ENCODE peak calls at places on chromosomes 3 and 15, in six cellular contexts. M is heart left ventricle, A is K562, W is psoas muscle, J is stomach, R is progenitor cell of endocrine pancreas. Q is an unnamed sample.

GRCh38 chr3:189001559-189001958 is 170.2 kb upstream of the TPRG1 start:
- DNase-seq in M (no peak), A (no peak), W (no peak), J (no peak), R (no peak), Q (no peak)

GRCh38 chr3:52934626-52935530 is 37.5 kb upstream of the STIMATE start:
- DNase-seq in M (no peak), A (peak; percentile 45), W (peak; percentile 24), J (peak; percentile 33), R (no peak), Q (peak; percentile 39)

GRCh38 chr3:150635076-150635475 is 32.0 kb downstream of the SELENOT start:
- DNase-seq in M (no peak), A (no peak), W (no peak), J (no peak), R (no peak), Q (no peak)

GRCh38 chr15:56989411-56989924 is 71.0 kb downstream of the TCF12 start:
- DNase-seq in M (no peak), A (no peak), W (no peak), J (no peak), R (no peak), Q (no peak)

GRCh38 chr3:46585799-46586693 is 19.9 kb upstream of the LRRC2 start:
- DNase-seq in M (no peak), A (no peak), W (no peak), J (no peak), R (no peak), Q (no peak)

GRCh38 chr3:26799679-26800317 is 177.2 kb downstream of the LRRC3B start:
- DNase-seq in M (no peak), A (no peak), W (no peak), J (no peak), R (no peak), Q (no peak)

GRCh38 chr3:107345968-107346367 is 31.3 kb upstream of the CCDC54 start:
- DNase-seq in M (no peak), A (no peak), W (no peak), J (no peak), R (no peak), Q (peak; percentile 8)

GRCh38 chr15:74179983-74180688 is 6.6 kb downstream of the ISLR start:
- DNase-seq in M (peak; percentile 68), A (no peak), W (peak; percentile 65), J (no peak), R (no peak), Q (no peak)

GRCh38 chr3:79125313-79125984 is 642.3 kb downstream of the ROBO1 start:
- DNase-seq in M (peak; percentile 25), A (no peak), W (no peak), J (no peak), R (no peak), Q (no peak)

GRCh38 chr15:43488790-43489585 is 4.0 kb downstream of the TP53BP1 start:
- DNase-seq in M (no peak), A (no peak), W (no peak), J (no peak), R (no peak), Q (no peak)

GRCh38 chr15:56794150-56794922 is 61.0 kb upstream of the ZNF280D start:
- DNase-seq in M (no peak), A (no peak), W (no peak), J (no peak), R (no peak), Q (no peak)

GRCh38 chr3:187484547-187485325 is 116.6 kb downstream of the RTP4 start:
- DNase-seq in M (no peak), A (no peak), W (no peak), J (no peak), R (no peak), Q (no peak)

GRCh38 chr3:124322309-124322880 is 330.5 kb upstream of the ROPN1 start:
- DNase-seq in M (no peak), A (no peak), W (no peak), J (no peak), R (no peak), Q (no peak)

GRCh38 chr3:46695177-46695961 is 1.9 kb upstream of the ALS2CL start:
- DNase-seq in M (peak; percentile 78), A (peak; percentile 62), W (peak; percentile 60), J (peak; percentile 39), R (peak; percentile 20), Q (peak; percentile 42)

GRCh38 chr3:125052671-125053303 is 3.0 kb downstream of the HEG1 start:
- DNase-seq in M (no peak), A (no peak), W (peak; percentile 36), J (no peak), R (no peak), Q (no peak)

GRCh38 chr15:49064281-49064653 is 18.0 kb upstream of the SECISBP2L start:
- DNase-seq in M (no peak), A (no peak), W (no peak), J (no peak), R (no peak), Q (no peak)

GRCh38 chr3:187112934-187113793 is 26.1 kb downstream of the RPL39L start:
- DNase-seq in M (no peak), A (no peak), W (no peak), J (no peak), R (no peak), Q (no peak)

GRCh38 chr3:19248143-19248542 is 99.8 kb downstream of the KCNH8 start:
- DNase-seq in M (no peak), A (no peak), W (no peak), J (no peak), R (no peak), Q (no peak)

GRCh38 chr15:89761929-89762328 is 10.9 kb upstream of the MESP1 start:
- DNase-seq in M (no peak), A (no peak), W (no peak), J (no peak), R (no peak), Q (no peak)

GRCh38 chr3:31531465-31531991 is 1.2 kb upstream of the STT3B start:
- DNase-seq in M (no peak), A (no peak), W (no peak), J (no peak), R (no peak), Q (no peak)

GRCh38 chr3:172709776-172710708 is 825 bp downstream of the NCEH1 start:
- DNase-seq in M (peak; percentile 70), A (no peak), W (peak; percentile 49), J (peak; percentile 41), R (no peak), Q (peak; percentile 26)

GRCh38 chr3:50323092-50323600 is 601 bp upstream of the HYAL2 start:
- DNase-seq in M (no peak), A (no peak), W (peak; percentile 30), J (no peak), R (no peak), Q (peak; percentile 63)

GRCh38 chr3:47850803-47851417 is 48.0 kb downstream of the DHX30 start:
- DNase-seq in M (no peak), A (no peak), W (no peak), J (no peak), R (no peak), Q (no peak)

GRCh38 chr3:105907790-105908189 is 39.0 kb upstream of the CBLB start:
- DNase-seq in M (no peak), A (no peak), W (no peak), J (no peak), R (no peak), Q (no peak)

GRCh38 chr3:10283638-10284037 is 9.1 kb downstream of the GHRL start:
- DNase-seq in M (no peak), A (no peak), W (no peak), J (peak; percentile 90), R (no peak), Q (no peak)

GRCh38 chr3:116815831-116816588 is 106.4 kb downstream of the TUSC7 start:
- DNase-seq in M (no peak), A (no peak), W (no peak), J (no peak), R (no peak), Q (no peak)

GRCh38 chr3:50661321-50661837 is 13.3 kb upstream of the DOCK3 start:
- DNase-seq in M (no peak), A (no peak), W (no peak), J (no peak), R (no peak), Q (no peak)

GRCh38 chr15:70778258-70779076 is 15.1 kb upstream of the UACA start:
- DNase-seq in M (no peak), A (no peak), W (no peak), J (no peak), R (no peak), Q (no peak)

GRCh38 chr15:45522179-45522930 is at the start of gene SLC30A4:
- DNase-seq in M (peak; percentile 87), A (peak; percentile 84), W (peak; percentile 78), J (peak; percentile 67), R (peak; percentile 58), Q (peak; percentile 43)
- TF ChIP-seq CTCF in M (peak; percentile 33), A (peak; percentile 44), W (peak; percentile 52), J (no peak), R (peak; percentile 59), Q (no peak)

GRCh38 chr3:175956964-175957363 is 1097.8 kb downstream of the NAALADL2 start:
- DNase-seq in M (no peak), A (no peak), W (no peak), J (no peak), R (no peak), Q (peak; percentile 23)
- TF ChIP-seq CTCF in M (no peak), A (no peak), W (no peak), J (no peak), R (peak; percentile 28), Q (no peak)

DNA sequence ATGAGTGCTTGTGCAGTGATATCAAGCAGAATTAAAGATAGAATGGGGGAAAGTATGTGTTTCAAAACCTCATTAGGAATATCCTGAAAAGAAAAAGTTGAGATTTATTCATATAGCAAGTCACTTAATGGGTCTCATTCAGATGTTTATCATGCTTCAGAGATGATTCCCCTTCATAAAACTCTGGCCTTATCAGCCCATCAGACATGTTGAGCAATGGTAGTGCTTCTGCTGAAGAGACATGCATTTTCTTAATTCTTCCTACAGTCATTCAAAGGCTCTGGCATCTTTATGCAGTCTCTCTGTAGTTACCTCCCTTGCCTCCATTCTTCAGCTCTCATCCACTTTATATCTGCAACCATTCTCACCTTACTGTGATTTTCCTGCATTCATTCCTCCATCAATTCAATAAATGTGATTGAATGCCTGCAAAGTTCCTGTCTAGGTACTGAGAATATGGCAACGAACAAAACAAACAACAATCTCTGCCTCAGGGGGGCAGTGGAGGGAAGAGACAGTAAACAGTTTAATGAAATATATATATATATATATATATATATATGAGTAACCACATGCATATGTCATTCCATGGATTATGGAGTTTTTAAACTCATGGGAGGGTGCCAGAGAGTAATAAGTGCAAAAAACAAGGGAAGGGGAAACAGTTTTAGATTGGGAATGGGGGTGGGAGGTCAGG is 138.5 kb downstream of the NECTIN3 start:
- DNase-seq in M (no peak), A (no peak), W (no peak), J (no peak), R (no peak), Q (no peak)
- TF ChIP-seq CTCF in M (no peak), A (no peak), W (no peak), J (no peak), R (no peak), Q (no peak)

DNA sequence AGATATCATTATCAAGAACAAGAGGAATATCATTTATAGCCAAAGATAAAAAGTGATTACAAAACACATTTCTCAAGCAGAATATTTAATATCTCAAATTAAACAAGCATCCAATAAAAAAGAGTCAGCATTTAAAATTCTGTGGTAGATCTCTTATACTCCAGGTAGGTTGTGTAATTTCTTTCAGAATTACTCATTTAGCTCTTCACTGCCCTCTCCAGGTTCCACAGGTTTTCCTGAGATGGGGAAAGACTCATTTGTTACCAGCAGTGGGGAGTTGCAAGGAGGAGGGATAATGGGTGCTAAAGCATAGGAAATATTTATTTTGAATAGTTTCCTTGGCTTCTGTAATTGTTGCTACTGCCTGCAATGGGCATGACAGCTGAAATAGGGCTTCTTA is 83.1 kb upstream of the RASGRP1 start:
- DNase-seq in M (no peak), A (no peak), W (no peak), J (no peak), R (no peak), Q (no peak)
- TF ChIP-seq CTCF in M (no peak), A (no peak), W (no peak), J (no peak), R (peak; percentile 39), Q (no peak)

GRCh38 chr3:120435621-120436020 is 15.2 kb downstream of the FSTL1 start:
- DNase-seq in M (no peak), A (no peak), W (no peak), J (no peak), R (no peak), Q (no peak)
- TF ChIP-seq CTCF in M (no peak), A (no peak), W (no peak), J (no peak), R (no peak), Q (no peak)